ENCODE peak calls at places on chromosomes 4 and X, in seven cellular contexts. G, D, L, I, M, U and V are unnamed samples.

GRCh38 chr4:6352031-6352763 is 82.5 kb downstream of the WFS1 start:
- DNase-seq in G (no peak), D (no peak), L (no peak), I (no peak), M (no peak), U (no peak), V (no peak)

GRCh38 chr4:140645614-140646412 is 77.1 kb upstream of the UCP1 start:
- DNase-seq in G (peak; percentile 9), D (no peak), L (no peak), I (no peak), M (no peak), U (no peak), V (peak; percentile 41)

GRCh38 chr4:8165374-8165896 is 6.8 kb upstream of the ABLIM2 start:
- DNase-seq in G (no peak), D (no peak), L (no peak), I (no peak), M (no peak), U (no peak), V (no peak)

GRCh38 chrX:111086521-111087127 is 9.4 kb upstream of the PAK3 start:
- DNase-seq in G (no peak), D (no peak), L (no peak), I (no peak), M (no peak), U (no peak), V (no peak)

GRCh38 chr4:45455217-45455616 is 668.6 kb downstream of the GABRG1 start:
- DNase-seq in G (no peak), D (no peak), L (no peak), I (no peak), M (no peak), U (no peak), V (no peak)

GRCh38 chr4:119627267-119628190 is 1.1 kb downstream of the PDE5A start:
- DNase-seq in G (peak; percentile 34), D (peak; percentile 57), L (no peak), I (peak; percentile 42), M (peak; percentile 53), U (peak; percentile 79), V (peak; percentile 80)

GRCh38 chr4:123495530-123495929 is 98.9 kb downstream of the SPRY1 start:
- DNase-seq in G (no peak), D (peak; percentile 76), L (no peak), I (peak; percentile 19), M (no peak), U (no peak), V (peak; percentile 41)

GRCh38 chrX:39957816-39958561 is 139.8 kb downstream of the BCOR start:
- DNase-seq in G (peak; percentile 69), D (no peak), L (no peak), I (peak; percentile 12), M (no peak), U (no peak), V (peak; percentile 48)

GRCh38 chrX:103919336-103919682 is 43.1 kb upstream of the TMSB15B start:
- DNase-seq in G (peak; percentile 43), D (peak; percentile 23), L (no peak), I (peak; percentile 8), M (no peak), U (no peak), V (peak; percentile 58)

GRCh38 chrX:124573458-124573857 is 227.1 kb downstream of the SH2D1A start:
- DNase-seq in G (peak; percentile 59), D (peak; percentile 57), L (no peak), I (no peak), M (no peak), U (no peak), V (no peak)

GRCh38 chr4:44738615-44739014 is 12.3 kb upstream of the GNPDA2 start:
- DNase-seq in G (no peak), D (peak; percentile 42), L (no peak), I (peak; percentile 10), M (no peak), U (no peak), V (peak; percentile 9)

GRCh38 chrX:120664081-120664480 is 34.2 kb upstream of the C1GALT1C1 start:
- DNase-seq in G (peak; percentile 27), D (peak; percentile 34), L (no peak), I (no peak), M (no peak), U (no peak), V (peak; percentile 27)

GRCh38 chr4:22707390-22707789 is 14.7 kb downstream of the GBA3 start:
- DNase-seq in G (no peak), D (no peak), L (no peak), I (no peak), M (no peak), U (no peak), V (no peak)

GRCh38 chrX:7170903-7171302 is 22.9 kb upstream of the PUDP start:
- DNase-seq in G (no peak), D (peak; percentile 10), L (no peak), I (peak; percentile 7), M (peak; percentile 29), U (no peak), V (no peak)

GRCh38 chr4:108884596-108884995 is 121.7 kb upstream of the ETNPPL start:
- DNase-seq in G (no peak), D (no peak), L (no peak), I (peak; percentile 8), M (no peak), U (no peak), V (peak; percentile 24)

GRCh38 chrX:41265615-41266014 is 68.3 kb upstream of the DDX3X start:
- DNase-seq in G (peak; percentile 80), D (no peak), L (no peak), I (peak; percentile 53), M (no peak), U (peak; percentile 24), V (peak; percentile 46)

GRCh38 chr4:38601244-38601915 is 62.6 kb upstream of the KLF3 start:
- DNase-seq in G (peak; percentile 17), D (peak; percentile 77), L (no peak), I (peak; percentile 53), M (peak; percentile 48), U (peak; percentile 31), V (peak; percentile 10)

GRCh38 chr4:155529197-155529596 is 137.5 kb upstream of the GUCY1A1 start:
- DNase-seq in G (peak; percentile 48), D (peak; percentile 53), L (no peak), I (no peak), M (no peak), U (no peak), V (peak; percentile 12)

GRCh38 chrX:16826207-16826606 is 39.9 kb downstream of the TXLNG start:
- DNase-seq in G (peak; percentile 58), D (peak; percentile 48), L (no peak), I (no peak), M (no peak), U (no peak), V (peak; percentile 52)

GRCh38 chr4:17814140-17814539 is 3.4 kb downstream of the NCAPG start:
- DNase-seq in G (peak; percentile 41), D (peak; percentile 42), L (no peak), I (peak; percentile 48), M (no peak), U (no peak), V (no peak)

GRCh38 chr4:15901996-15902395 is 36.5 kb downstream of the FGFBP1 start:
- DNase-seq in G (no peak), D (peak; percentile 43), L (no peak), I (no peak), M (no peak), U (no peak), V (no peak)

GRCh38 chr4:82626251-82626868 is 64.6 kb upstream of the TMEM150C start:
- DNase-seq in G (no peak), D (no peak), L (no peak), I (no peak), M (no peak), U (no peak), V (no peak)

GRCh38 chrX:619451-619811 is 11.2 kb upstream of the SHOX start:
- DNase-seq in G (no peak), D (no peak), L (no peak), I (no peak), M (no peak), U (no peak), V (no peak)

GRCh38 chr4:74365761-74366160 is 816 bp downstream of the EREG start:
- DNase-seq in G (no peak), D (peak; percentile 39), L (no peak), I (no peak), M (no peak), U (no peak), V (no peak)
- H3K4me3 ChIP-seq in G (no peak overlapping the region), D (peak overlapping the region; percentile 79), L (peak overlapping the region; percentile 58), I (peak overlapping the region; percentile 77), M (no peak overlapping the region), U (peak overlapping the region; percentile 37), V (peak overlapping the region; percentile 61)

DNA sequence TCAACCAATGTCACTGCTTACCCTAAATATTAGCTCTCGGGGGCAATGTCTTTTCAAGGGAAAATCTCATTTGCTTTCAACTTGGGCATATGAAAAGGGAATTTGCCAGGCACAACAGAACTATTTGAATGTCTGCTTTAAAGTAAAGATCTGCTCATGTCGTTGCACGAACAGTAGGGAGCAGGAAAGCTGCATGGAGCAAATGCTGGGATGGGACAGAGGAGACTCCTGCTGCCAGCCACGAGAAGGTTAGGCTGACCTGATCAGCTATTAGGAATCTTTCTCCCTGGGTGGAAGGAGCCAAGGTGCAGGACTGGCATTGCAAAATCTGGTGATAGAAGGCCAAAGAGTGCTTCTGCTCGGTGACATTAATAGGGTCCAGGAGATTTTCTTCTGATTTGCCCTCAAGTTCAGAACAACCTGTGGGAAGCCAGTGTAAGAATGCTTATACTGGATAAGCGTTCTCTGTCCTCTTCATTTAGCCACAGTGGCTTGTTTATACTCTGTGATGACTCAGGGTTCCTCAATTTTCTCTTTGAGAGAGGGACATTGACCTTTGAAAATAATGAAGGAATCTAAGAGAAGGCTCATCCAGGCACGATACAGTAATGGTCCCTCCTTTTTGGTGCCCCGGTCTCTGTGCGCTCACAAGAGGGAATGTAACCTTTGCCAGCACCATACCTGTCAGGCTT is 22.9 kb downstream of the FHL1 start:
- DNase-seq in G (peak; percentile 71), D (no peak), L (no peak), I (no peak), M (no peak), U (no peak), V (peak; percentile 41)
- TF ChIP-seq CTCF in G (peak; percentile 68), D (no peak), L (no peak), I (peak; percentile 55), M (no peak), U (no peak), V (peak; percentile 11)

GRCh38 chr4:164952551-164952950 is 24.9 kb downstream of the TRIM61 start:
- DNase-seq in G (no peak), D (no peak), L (no peak), I (no peak), M (peak; percentile 15), U (no peak), V (no peak)

GRCh38 chr4:164949448-164950118 is 27.9 kb downstream of the TRIM61 start:
- DNase-seq in G (peak; percentile 18), D (no peak), L (no peak), I (no peak), M (no peak), U (no peak), V (no peak)

GRCh38 chr4:164946810-164947209 is 30.6 kb downstream of the TRIM61 start:
- DNase-seq in G (no peak), D (no peak), L (no peak), I (no peak), M (no peak), U (no peak), V (no peak)

GRCh38 chr4:164945146-164945545 is 32.3 kb downstream of the TRIM61 start:
- DNase-seq in G (no peak), D (no peak), L (no peak), I (no peak), M (no peak), U (no peak), V (no peak)

GRCh38 chr4:164948943-164949342 is 28.5 kb downstream of the TRIM61 start:
- DNase-seq in G (no peak), D (no peak), L (no peak), I (no peak), M (no peak), U (no peak), V (no peak)
- H3K4me3 ChIP-seq in G (no peak overlapping the region), D (no peak overlapping the region), L (no peak overlapping the region), I (no peak overlapping the region), M (no peak overlapping the region), U (no peak overlapping the region), V (no peak overlapping the region)

GRCh38 chrX:47644557-47645091 is 5.7 kb downstream of the ELK1 start:
- DNase-seq in G (peak; percentile 31), D (peak; percentile 37), L (no peak), I (no peak), M (no peak), U (no peak), V (peak; percentile 44)
- TF ChIP-seq CTCF in G (peak; percentile 52), D (peak; percentile 57), L (peak; percentile 25), I (peak; percentile 71), M (no peak), U (peak; percentile 37), V (peak; percentile 15)